ENCODE peak calls at places on chromosomes 5 and 9, in seven cellular contexts. One of them, this sample, is unnamed.

GRCh38 chr5:140565780-140566095 is 1.1 kb downstream of the SLC35A4 start:
- DNase-seq in T-helper 1 cell: no peak
- DNase-seq in neural crest cell: no peak
- DNase-seq in NCI-H2029: no peak
- DNase-seq in NCI-H748 treated with DMSO at 0.1 percent for 48 hours: no peak
- DNase-seq in kidney glomerular epithelial cell: no peak
- DNase-seq in hippocampal formation: no peak
- DNase-seq in this sample: no peak

GRCh38 chr9:80359941-80360881 is 788.4 kb downstream of the TLE4 start:
- DNase-seq in T-helper 1 cell: no peak
- DNase-seq in neural crest cell: no peak
- DNase-seq in NCI-H2029: no peak
- DNase-seq in NCI-H748 treated with DMSO at 0.1 percent for 48 hours: no peak
- DNase-seq in kidney glomerular epithelial cell: no peak
- DNase-seq in hippocampal formation: no peak
- DNase-seq in this sample: no peak

GRCh38 chr5:115209279-115209678 is 39.6 kb upstream of the TRIM36 start:
- DNase-seq in T-helper 1 cell: no peak
- DNase-seq in neural crest cell: no peak
- DNase-seq in NCI-H2029: no peak
- DNase-seq in NCI-H748 treated with DMSO at 0.1 percent for 48 hours: no peak
- DNase-seq in kidney glomerular epithelial cell: no peak
- DNase-seq in hippocampal formation: peak; percentile 61
- DNase-seq in this sample: no peak

GRCh38 chr9:99820330-99821186 is 1.1 kb upstream of the NR4A3 start:
- DNase-seq in T-helper 1 cell: peak; percentile 8
- DNase-seq in neural crest cell: no peak
- DNase-seq in NCI-H2029: peak; percentile 61
- DNase-seq in NCI-H748 treated with DMSO at 0.1 percent for 48 hours: peak; percentile 53
- DNase-seq in kidney glomerular epithelial cell: peak; percentile 53
- DNase-seq in hippocampal formation: peak; percentile 51
- DNase-seq in this sample: peak; percentile 56

GRCh38 chr5:129174447-129174846 is 79.9 kb downstream of the ISOC1 start:
- DNase-seq in T-helper 1 cell: no peak
- DNase-seq in neural crest cell: no peak
- DNase-seq in NCI-H2029: no peak
- DNase-seq in NCI-H748 treated with DMSO at 0.1 percent for 48 hours: no peak
- DNase-seq in kidney glomerular epithelial cell: no peak
- DNase-seq in hippocampal formation: no peak
- DNase-seq in this sample: no peak

GRCh38 chr9:17402309-17402708 is 176.6 kb upstream of the SH3GL2 start:
- DNase-seq in T-helper 1 cell: no peak
- DNase-seq in neural crest cell: no peak
- DNase-seq in NCI-H2029: no peak
- DNase-seq in NCI-H748 treated with DMSO at 0.1 percent for 48 hours: peak; percentile 23
- DNase-seq in kidney glomerular epithelial cell: no peak
- DNase-seq in hippocampal formation: no peak
- DNase-seq in this sample: no peak

GRCh38 chr5:95712347-95712958 is 18.7 kb upstream of the RHOBTB3 start:
- DNase-seq in T-helper 1 cell: no peak
- DNase-seq in neural crest cell: no peak
- DNase-seq in NCI-H2029: no peak
- DNase-seq in NCI-H748 treated with DMSO at 0.1 percent for 48 hours: no peak
- DNase-seq in kidney glomerular epithelial cell: peak; percentile 83
- DNase-seq in hippocampal formation: no peak
- DNase-seq in this sample: no peak

GRCh38 chr9:1117439-1117838 is 67.3 kb downstream of the DMRT2 start:
- DNase-seq in T-helper 1 cell: no peak
- DNase-seq in neural crest cell: no peak
- DNase-seq in NCI-H2029: no peak
- DNase-seq in NCI-H748 treated with DMSO at 0.1 percent for 48 hours: no peak
- DNase-seq in kidney glomerular epithelial cell: no peak
- DNase-seq in hippocampal formation: no peak
- DNase-seq in this sample: no peak

GRCh38 chr5:171493646-171494393 is 74.4 kb downstream of the FGF18 start:
- DNase-seq in T-helper 1 cell: no peak
- DNase-seq in neural crest cell: no peak
- DNase-seq in NCI-H2029: no peak
- DNase-seq in NCI-H748 treated with DMSO at 0.1 percent for 48 hours: no peak
- DNase-seq in kidney glomerular epithelial cell: no peak
- DNase-seq in hippocampal formation: no peak
- DNase-seq in this sample: no peak

GRCh38 chr5:424259-425110 is 18.5 kb upstream of the EXOC3 start:
- DNase-seq in T-helper 1 cell: no peak
- DNase-seq in neural crest cell: no peak
- DNase-seq in NCI-H2029: no peak
- DNase-seq in NCI-H748 treated with DMSO at 0.1 percent for 48 hours: no peak
- DNase-seq in kidney glomerular epithelial cell: no peak
- DNase-seq in hippocampal formation: no peak
- DNase-seq in this sample: no peak

GRCh38 chr5:172114875-172115422 is 73.1 kb downstream of the STK10 start:
- DNase-seq in T-helper 1 cell: peak; percentile 44
- DNase-seq in neural crest cell: no peak
- DNase-seq in NCI-H2029: no peak
- DNase-seq in NCI-H748 treated with DMSO at 0.1 percent for 48 hours: no peak
- DNase-seq in kidney glomerular epithelial cell: no peak
- DNase-seq in hippocampal formation: no peak
- DNase-seq in this sample: peak; percentile 80

GRCh38 chr9:123834218-123834906 is 95.6 kb downstream of the DENND1A start:
- DNase-seq in T-helper 1 cell: no peak
- DNase-seq in neural crest cell: no peak
- DNase-seq in NCI-H2029: peak; percentile 6
- DNase-seq in NCI-H748 treated with DMSO at 0.1 percent for 48 hours: no peak
- DNase-seq in kidney glomerular epithelial cell: peak; percentile 7
- DNase-seq in hippocampal formation: peak; percentile 19
- DNase-seq in this sample: no peak

GRCh38 chr5:135235002-135235401 is 164.0 kb downstream of the MACROH2A1 start:
- DNase-seq in T-helper 1 cell: no peak
- DNase-seq in neural crest cell: no peak
- DNase-seq in NCI-H2029: no peak
- DNase-seq in NCI-H748 treated with DMSO at 0.1 percent for 48 hours: no peak
- DNase-seq in kidney glomerular epithelial cell: no peak
- DNase-seq in hippocampal formation: no peak
- DNase-seq in this sample: no peak

GRCh38 chr9:115494958-115495690 is 377.2 kb upstream of the TNC start:
- DNase-seq in T-helper 1 cell: no peak
- DNase-seq in neural crest cell: no peak
- DNase-seq in NCI-H2029: peak; percentile 77
- DNase-seq in NCI-H748 treated with DMSO at 0.1 percent for 48 hours: peak; percentile 73
- DNase-seq in kidney glomerular epithelial cell: no peak
- DNase-seq in hippocampal formation: no peak
- DNase-seq in this sample: no peak

GRCh38 chr5:68652507-68652906 is 437.0 kb downstream of the PIK3R1 start:
- DNase-seq in T-helper 1 cell: no peak
- DNase-seq in neural crest cell: no peak
- DNase-seq in NCI-H2029: no peak
- DNase-seq in NCI-H748 treated with DMSO at 0.1 percent for 48 hours: no peak
- DNase-seq in kidney glomerular epithelial cell: peak; percentile 64
- DNase-seq in hippocampal formation: no peak
- DNase-seq in this sample: no peak

GRCh38 chr9:76996700-76997099 is 22.8 kb upstream of the FOXB2 start:
- DNase-seq in T-helper 1 cell: no peak
- DNase-seq in neural crest cell: peak; percentile 50
- DNase-seq in NCI-H2029: no peak
- DNase-seq in NCI-H748 treated with DMSO at 0.1 percent for 48 hours: peak; percentile 18
- DNase-seq in kidney glomerular epithelial cell: peak; percentile 13
- DNase-seq in hippocampal formation: peak; percentile 4
- DNase-seq in this sample: no peak

GRCh38 chr5:169703803-169704202 is 66.7 kb downstream of the DOCK2 start:
- DNase-seq in T-helper 1 cell: no peak
- DNase-seq in neural crest cell: no peak
- DNase-seq in NCI-H2029: no peak
- DNase-seq in NCI-H748 treated with DMSO at 0.1 percent for 48 hours: no peak
- DNase-seq in kidney glomerular epithelial cell: no peak
- DNase-seq in hippocampal formation: no peak
- DNase-seq in this sample: no peak

GRCh38 chr5:39675676-39676075 is 250.9 kb upstream of the DAB2 start:
- DNase-seq in T-helper 1 cell: no peak
- DNase-seq in neural crest cell: no peak
- DNase-seq in NCI-H2029: no peak
- DNase-seq in NCI-H748 treated with DMSO at 0.1 percent for 48 hours: no peak
- DNase-seq in kidney glomerular epithelial cell: no peak
- DNase-seq in hippocampal formation: no peak
- DNase-seq in this sample: no peak

GRCh38 chr5:6448622-6449464 is at the start of gene UBE2QL1:
- DNase-seq in T-helper 1 cell: no peak
- DNase-seq in neural crest cell: peak; percentile 11
- DNase-seq in NCI-H2029: peak; percentile 17
- DNase-seq in NCI-H748 treated with DMSO at 0.1 percent for 48 hours: peak; percentile 53
- DNase-seq in kidney glomerular epithelial cell: no peak
- DNase-seq in hippocampal formation: no peak
- DNase-seq in this sample: no peak

GRCh38 chr9:130707225-130707976 is 13.8 kb downstream of the EXOSC2 start:
- DNase-seq in T-helper 1 cell: peak; percentile 50
- DNase-seq in neural crest cell: peak; percentile 69
- DNase-seq in NCI-H2029: peak; percentile 43
- DNase-seq in NCI-H748 treated with DMSO at 0.1 percent for 48 hours: peak; percentile 52
- DNase-seq in kidney glomerular epithelial cell: peak; percentile 48
- DNase-seq in hippocampal formation: peak; percentile 34
- DNase-seq in this sample: peak; percentile 77

GRCh38 chr5:14870347-14871083 is 1.1 kb downstream of the ANKH start:
- DNase-seq in T-helper 1 cell: peak; percentile 34
- DNase-seq in neural crest cell: no peak
- DNase-seq in NCI-H2029: peak; percentile 18
- DNase-seq in NCI-H748 treated with DMSO at 0.1 percent for 48 hours: peak; percentile 68
- DNase-seq in kidney glomerular epithelial cell: no peak
- DNase-seq in hippocampal formation: no peak
- DNase-seq in this sample: peak; percentile 16

GRCh38 chr5:77590347-77590746 is 48.2 kb downstream of the OTP start:
- DNase-seq in T-helper 1 cell: no peak
- DNase-seq in neural crest cell: no peak
- DNase-seq in NCI-H2029: no peak
- DNase-seq in NCI-H748 treated with DMSO at 0.1 percent for 48 hours: no peak
- DNase-seq in kidney glomerular epithelial cell: no peak
- DNase-seq in hippocampal formation: no peak
- DNase-seq in this sample: no peak